ENCODE peak calls at places on chromosomes 2 and 18, in nine cellular contexts. T is A673; W is activated CD4-positive, alpha-beta T cell treated with anti-CD3 and anti-CD28 coated beads for 24 hours; M is BJ; C is stimulated activated CD8-positive, alpha-beta memory T cell treated with anti-CD3 and anti-CD28 coated beads, Interleukin-12 subunit alpha, Interleukin-12 subunit beta, amount 100 ng/mL, for 1 hour; G is RPMI7951; Y is naive thymus-derived CD4-positive, alpha-beta T cell; K is GM20000; X is HL-60. R is an unnamed sample.

GRCh38 chr2:33085646-33086045 is 138.9 kb downstream of the LTBP1 start:
- DNase-seq in T (no peak), W (no peak), M (no peak), C (no peak), G (no peak), Y (no peak), K (no peak), X (no peak), R (no peak)

GRCh38 chr2:20212871-20213503 is 11.9 kb downstream of the SDC1 start:
- DNase-seq in T (no peak), W (no peak), M (no peak), C (no peak), G (no peak), Y (no peak), K (no peak), X (no peak), R (no peak)

GRCh38 chr2:171316220-171316619 is 117.6 kb downstream of the METTL8 start:
- DNase-seq in T (no peak), W (no peak), M (no peak), C (no peak), G (no peak), Y (no peak), K (no peak), X (no peak), R (no peak)

GRCh38 chr2:30459140-30459539 is 12.1 kb downstream of the LCLAT1 start:
- DNase-seq in T (no peak), W (no peak), M (no peak), C (no peak), G (no peak), Y (no peak), K (no peak), X (no peak), R (no peak)

GRCh38 chr2:120260736-120261135 is 8.1 kb downstream of the RALB start:
- DNase-seq in T (no peak), W (no peak), M (no peak), C (no peak), G (no peak), Y (no peak), K (no peak), X (no peak), R (no peak)

GRCh38 chr18:79587298-79588125 is 92.1 kb upstream of the CTDP1 start:
- DNase-seq in T (no peak), W (no peak), M (no peak), C (no peak), G (no peak), Y (no peak), K (no peak), X (no peak), R (no peak)

GRCh38 chr2:84865181-84865783 is 15.6 kb downstream of the TRABD2A start:
- DNase-seq in T (peak; percentile 37), W (no peak), M (no peak), C (no peak), G (peak; percentile 47), Y (peak; percentile 43), K (peak; percentile 53), X (no peak), R (no peak)

GRCh38 chr2:138269726-138270125 is 231.8 kb upstream of the SPOPL start:
- DNase-seq in T (no peak), W (no peak), M (no peak), C (no peak), G (no peak), Y (no peak), K (no peak), X (no peak), R (no peak)

GRCh38 chr2:1162768-1163584 is 212.3 kb downstream of the SNTG2 start:
- DNase-seq in T (peak; percentile 89), W (no peak), M (no peak), C (no peak), G (peak; percentile 41), Y (peak; percentile 50), K (no peak), X (peak; percentile 40), R (no peak)

GRCh38 chr2:203328735-203329549 is 748 bp downstream of the ABI2 start:
- DNase-seq in T (peak; percentile 65), W (peak; percentile 19), M (no peak), C (no peak), G (peak; percentile 56), Y (peak; percentile 16), K (peak; percentile 81), X (no peak), R (peak; percentile 15)

GRCh38 chr2:10864888-10865551 is 46.7 kb upstream of the KCNF1 start:
- DNase-seq in T (no peak), W (peak; percentile 1), M (no peak), C (no peak), G (no peak), Y (no peak), K (peak; percentile 73), X (no peak), R (no peak)

GRCh38 chr2:61434314-61434713 is 36.6 kb downstream of the USP34 start:
- DNase-seq in T (no peak), W (no peak), M (no peak), C (no peak), G (peak; percentile 5), Y (no peak), K (no peak), X (peak; percentile 66), R (no peak)

GRCh38 chr2:23287250-23287704 is 97.7 kb upstream of the KLHL29 start:
- DNase-seq in T (no peak), W (no peak), M (peak; percentile 92), C (no peak), G (peak; percentile 12), Y (no peak), K (no peak), X (no peak), R (no peak)

GRCh38 chr2:166127217-166128155 is at the start of gene SCN1A:
- DNase-seq in T (peak; percentile 68), W (no peak), M (no peak), C (no peak), G (peak; percentile 43), Y (no peak), K (peak; percentile 25), X (no peak), R (peak; percentile 9)

GRCh38 chr2:118481336-118481735 is 366.1 kb downstream of the EN1 start:
- DNase-seq in T (no peak), W (no peak), M (no peak), C (no peak), G (no peak), Y (no peak), K (no peak), X (no peak), R (no peak)

GRCh38 chr2:118065015-118065666 is 23.1 kb upstream of the INSIG2 start:
- DNase-seq in T (no peak), W (no peak), M (no peak), C (no peak), G (no peak), Y (no peak), K (no peak), X (no peak), R (no peak)

GRCh38 chr2:207334309-207334630 is 168.5 kb upstream of the KLF7 start:
- DNase-seq in T (no peak), W (no peak), M (no peak), C (no peak), G (no peak), Y (no peak), K (no peak), X (no peak), R (no peak)

GRCh38 chr2:214808961-214809750 is at the start of gene BARD1:
- DNase-seq in T (peak; percentile 79), W (no peak), M (no peak), C (peak; percentile 27), G (peak; percentile 74), Y (peak; percentile 51), K (peak; percentile 47), X (peak; percentile 38), R (no peak)

GRCh38 chr2:191677091-191677645 is 768 bp upstream of the NABP1 start:
- DNase-seq in T (peak; percentile 74), W (peak; percentile 29), M (peak; percentile 38), C (peak; percentile 18), G (peak; percentile 69), Y (peak; percentile 75), K (peak; percentile 55), X (no peak), R (no peak)

GRCh38 chr2:61114147-61114546 is 47.8 kb upstream of the C2orf74 start:
- DNase-seq in T (peak; percentile 59), W (no peak), M (no peak), C (no peak), G (no peak), Y (no peak), K (no peak), X (no peak), R (no peak)

GRCh38 chr2:232419245-232420072 is 12.8 kb downstream of the ALPG start:
- DNase-seq in T (no peak), W (no peak), M (no peak), C (no peak), G (no peak), Y (no peak), K (no peak), X (no peak), R (no peak)

GRCh38 chr2:237209885-237210284 is 124.2 kb downstream of the COPS8 start:
- DNase-seq in T (no peak), W (no peak), M (no peak), C (no peak), G (no peak), Y (no peak), K (no peak), X (no peak), R (no peak)

GRCh38 chr2:5698171-5698570 is 6.0 kb downstream of the SOX11 start:
- DNase-seq in T (no peak), W (no peak), M (no peak), C (no peak), G (no peak), Y (no peak), K (no peak), X (no peak), R (no peak)

GRCh38 chr2:73031725-73032701 is 39.5 kb downstream of the SFXN5 start:
- DNase-seq in T (no peak), W (no peak), M (no peak), C (no peak), G (no peak), Y (no peak), K (no peak), X (no peak), R (no peak)

GRCh38 chr18:58299135-58299473 is 255.1 kb downstream of the NEDD4L start:
- DNase-seq in T (no peak), W (no peak), M (no peak), C (no peak), G (no peak), Y (no peak), K (no peak), X (no peak), R (no peak)

GRCh38 chr2:241925277-241925676 is 55.7 kb downstream of the RTP5 start:
- DNase-seq in T (no peak), W (no peak), M (no peak), C (no peak), G (no peak), Y (no peak), K (no peak), X (no peak), R (no peak)

GRCh38 chr2:183490930-183491329 is 366.7 kb downstream of the NUP35 start:
- DNase-seq in T (peak; percentile 11), W (no peak), M (no peak), C (no peak), G (no peak), Y (no peak), K (no peak), X (no peak), R (no peak)

GRCh38 chr2:23663730-23664005 is 263.3 kb downstream of the ATAD2B start:
- DNase-seq in T (no peak), W (no peak), M (no peak), C (no peak), G (no peak), Y (no peak), K (no peak), X (no peak), R (no peak)

GRCh38 chr2:231111987-231112386 is 12.9 kb downstream of the HTR2B start:
- DNase-seq in T (no peak), W (no peak), M (no peak), C (no peak), G (peak; percentile 27), Y (no peak), K (no peak), X (no peak), R (no peak)

GRCh38 chr2:105262662-105263091 is 21.1 kb downstream of the GPR45 start:
- DNase-seq in T (no peak), W (no peak), M (no peak), C (no peak), G (no peak), Y (no peak), K (no peak), X (no peak), R (no peak)

GRCh38 chr2:204888222-204888621 is 342.9 kb downstream of the PARD3B start:
- DNase-seq in T (no peak), W (no peak), M (peak; percentile 27), C (no peak), G (no peak), Y (no peak), K (no peak), X (no peak), R (no peak)

R was measured in NCI-H1048.